ENCODE peak calls at places on chromosomes 16 and 17, in ten cellular contexts. One of them, this sample, is unnamed.

GRCh38 chr16:87700406-87701065 is 65.2 kb downstream of the KLHDC4 start:
- DNase-seq in activated naive CD4-positive, alpha-beta T cell: no peak
- DNase-seq in nephron progenitor cell: no peak
- DNase-seq in T47D: no peak
- DNase-seq in substantia nigra: no peak
- DNase-seq in CD8-positive, alpha-beta memory T cell: no peak
- DNase-seq in stimulated activated CD4-positive, alpha-beta T cell treated with anti-CD3 and anti-CD28 coated beads, Interleukin-1b, Interleukin-23, amount 100 ng/mL, for 24 hours: no peak
- DNase-seq in IMR-90: no peak
- DNase-seq in NCI-H345: no peak
- DNase-seq in lower leg skin: no peak
- DNase-seq in this sample: no peak

GRCh38 chr16:78503501-78504110 is 404.2 kb downstream of the WWOX start:
- DNase-seq in activated naive CD4-positive, alpha-beta T cell: no peak
- DNase-seq in nephron progenitor cell: peak
- DNase-seq in T47D: peak
- DNase-seq in substantia nigra: no peak
- DNase-seq in CD8-positive, alpha-beta memory T cell: peak
- DNase-seq in stimulated activated CD4-positive, alpha-beta T cell treated with anti-CD3 and anti-CD28 coated beads, Interleukin-1b, Interleukin-23, amount 100 ng/mL, for 24 hours: peak
- DNase-seq in IMR-90: peak
- DNase-seq in NCI-H345: peak
- DNase-seq in lower leg skin: no peak
- DNase-seq in this sample: no peak

GRCh38 chr17:44688675-44689491 is 693 bp downstream of the CCDC43 start:
- DNase-seq in activated naive CD4-positive, alpha-beta T cell: no peak
- DNase-seq in nephron progenitor cell: no peak
- DNase-seq in T47D: peak
- DNase-seq in substantia nigra: no peak
- DNase-seq in CD8-positive, alpha-beta memory T cell: no peak
- DNase-seq in stimulated activated CD4-positive, alpha-beta T cell treated with anti-CD3 and anti-CD28 coated beads, Interleukin-1b, Interleukin-23, amount 100 ng/mL, for 24 hours: no peak
- DNase-seq in IMR-90: peak
- DNase-seq in NCI-H345: no peak
- DNase-seq in lower leg skin: no peak
- DNase-seq in this sample: no peak

GRCh38 chr16:85751665-85752501 is 987 bp upstream of the C16orf74 start:
- DNase-seq in activated naive CD4-positive, alpha-beta T cell: no peak
- DNase-seq in nephron progenitor cell: no peak
- DNase-seq in T47D: no peak
- DNase-seq in substantia nigra: no peak
- DNase-seq in CD8-positive, alpha-beta memory T cell: no peak
- DNase-seq in stimulated activated CD4-positive, alpha-beta T cell treated with anti-CD3 and anti-CD28 coated beads, Interleukin-1b, Interleukin-23, amount 100 ng/mL, for 24 hours: no peak
- DNase-seq in IMR-90: peak
- DNase-seq in NCI-H345: no peak
- DNase-seq in lower leg skin: no peak
- DNase-seq in this sample: no peak

GRCh38 chr17:16915752-16916556 is 56.0 kb downstream of the TNFRSF13B start:
- DNase-seq in activated naive CD4-positive, alpha-beta T cell: no peak
- DNase-seq in nephron progenitor cell: peak
- DNase-seq in T47D: peak
- DNase-seq in substantia nigra: peak
- DNase-seq in CD8-positive, alpha-beta memory T cell: peak
- DNase-seq in stimulated activated CD4-positive, alpha-beta T cell treated with anti-CD3 and anti-CD28 coated beads, Interleukin-1b, Interleukin-23, amount 100 ng/mL, for 24 hours: peak
- DNase-seq in IMR-90: peak
- DNase-seq in NCI-H345: peak
- DNase-seq in lower leg skin: peak
- DNase-seq in this sample: peak

GRCh38 chr17:15112881-15113617 is 152.1 kb downstream of the PMP22 start:
- DNase-seq in activated naive CD4-positive, alpha-beta T cell: no peak
- DNase-seq in nephron progenitor cell: no peak
- DNase-seq in T47D: no peak
- DNase-seq in substantia nigra: no peak
- DNase-seq in CD8-positive, alpha-beta memory T cell: no peak
- DNase-seq in stimulated activated CD4-positive, alpha-beta T cell treated with anti-CD3 and anti-CD28 coated beads, Interleukin-1b, Interleukin-23, amount 100 ng/mL, for 24 hours: no peak
- DNase-seq in IMR-90: peak
- DNase-seq in NCI-H345: no peak
- DNase-seq in lower leg skin: no peak
- DNase-seq in this sample: no peak

GRCh38 chr17:29590979-29591736 is 1.7 kb upstream of the GIT1 start:
- DNase-seq in activated naive CD4-positive, alpha-beta T cell: no peak
- DNase-seq in nephron progenitor cell: peak
- DNase-seq in T47D: no peak
- DNase-seq in substantia nigra: peak
- DNase-seq in CD8-positive, alpha-beta memory T cell: no peak
- DNase-seq in stimulated activated CD4-positive, alpha-beta T cell treated with anti-CD3 and anti-CD28 coated beads, Interleukin-1b, Interleukin-23, amount 100 ng/mL, for 24 hours: no peak
- DNase-seq in IMR-90: peak
- DNase-seq in NCI-H345: peak
- DNase-seq in lower leg skin: peak
- DNase-seq in this sample: no peak

GRCh38 chr16:72108353-72109102 is 14.9 kb downstream of the DHX38 start:
- DNase-seq in activated naive CD4-positive, alpha-beta T cell: no peak
- DNase-seq in nephron progenitor cell: no peak
- DNase-seq in T47D: no peak
- DNase-seq in substantia nigra: no peak
- DNase-seq in CD8-positive, alpha-beta memory T cell: no peak
- DNase-seq in stimulated activated CD4-positive, alpha-beta T cell treated with anti-CD3 and anti-CD28 coated beads, Interleukin-1b, Interleukin-23, amount 100 ng/mL, for 24 hours: no peak
- DNase-seq in IMR-90: no peak
- DNase-seq in NCI-H345: no peak
- DNase-seq in lower leg skin: peak
- DNase-seq in this sample: no peak

GRCh38 chr16:6104423-6104822 is 1006.8 kb upstream of the EEF2KMT start:
- DNase-seq in activated naive CD4-positive, alpha-beta T cell: no peak
- DNase-seq in nephron progenitor cell: no peak
- DNase-seq in T47D: no peak
- DNase-seq in substantia nigra: no peak
- DNase-seq in CD8-positive, alpha-beta memory T cell: no peak
- DNase-seq in stimulated activated CD4-positive, alpha-beta T cell treated with anti-CD3 and anti-CD28 coated beads, Interleukin-1b, Interleukin-23, amount 100 ng/mL, for 24 hours: no peak
- DNase-seq in IMR-90: no peak
- DNase-seq in NCI-H345: no peak
- DNase-seq in lower leg skin: no peak
- DNase-seq in this sample: no peak

GRCh38 chr16:19853132-19853972 is 31.3 kb downstream of the GPRC5B start:
- DNase-seq in activated naive CD4-positive, alpha-beta T cell: no peak
- DNase-seq in nephron progenitor cell: no peak
- DNase-seq in T47D: no peak
- DNase-seq in substantia nigra: peak
- DNase-seq in CD8-positive, alpha-beta memory T cell: no peak
- DNase-seq in stimulated activated CD4-positive, alpha-beta T cell treated with anti-CD3 and anti-CD28 coated beads, Interleukin-1b, Interleukin-23, amount 100 ng/mL, for 24 hours: no peak
- DNase-seq in IMR-90: no peak
- DNase-seq in NCI-H345: no peak
- DNase-seq in lower leg skin: no peak
- DNase-seq in this sample: no peak

GRCh38 chr16:72604375-72604774 is 432.4 kb upstream of the PMFBP1 start:
- DNase-seq in activated naive CD4-positive, alpha-beta T cell: no peak
- DNase-seq in nephron progenitor cell: no peak
- DNase-seq in T47D: no peak
- DNase-seq in substantia nigra: no peak
- DNase-seq in CD8-positive, alpha-beta memory T cell: no peak
- DNase-seq in stimulated activated CD4-positive, alpha-beta T cell treated with anti-CD3 and anti-CD28 coated beads, Interleukin-1b, Interleukin-23, amount 100 ng/mL, for 24 hours: no peak
- DNase-seq in IMR-90: no peak
- DNase-seq in NCI-H345: no peak
- DNase-seq in lower leg skin: no peak
- DNase-seq in this sample: no peak

GRCh38 chr17:49705254-49705653 is 2.5 kb downstream of the SLC35B1 start:
- DNase-seq in activated naive CD4-positive, alpha-beta T cell: no peak
- DNase-seq in nephron progenitor cell: no peak
- DNase-seq in T47D: no peak
- DNase-seq in substantia nigra: no peak
- DNase-seq in CD8-positive, alpha-beta memory T cell: no peak
- DNase-seq in stimulated activated CD4-positive, alpha-beta T cell treated with anti-CD3 and anti-CD28 coated beads, Interleukin-1b, Interleukin-23, amount 100 ng/mL, for 24 hours: no peak
- DNase-seq in IMR-90: no peak
- DNase-seq in NCI-H345: no peak
- DNase-seq in lower leg skin: no peak
- DNase-seq in this sample: no peak